ENCODE peak calls at places on chromosomes 1 and 21, in six cellular contexts. One of them, this sample, is unnamed. For H3K36me3 and H3K4me1, the result is how much of the 10 kb centered on the place peaks cover.

GRCh38 chr1:7810395-7810794 is 26.3 kb downstream of the PER3 start:
- DNase-seq in psoas muscle: no peak
- DNase-seq in thyroid gland: no peak
- DNase-seq in HCT116: peak
- DNase-seq in mammary epithelial cell: peak
- DNase-seq in uterus: no peak
- DNase-seq in this sample: no peak

GRCh38 chr1:184622136-184622823 is 132.4 kb downstream of the EDEM3 start:
- DNase-seq in mammary epithelial cell: peak
- DNase-seq in thyroid gland: peak
- DNase-seq in HCT116: no peak
- DNase-seq in psoas muscle: peak
- DNase-seq in uterus: peak
- DNase-seq in this sample: peak

GRCh38 chr1:91092503-91092902 is 70.7 kb upstream of the ZNF644 start:
- DNase-seq in HCT116: no peak
- DNase-seq in thyroid gland: no peak
- DNase-seq in uterus: no peak
- DNase-seq in psoas muscle: no peak
- DNase-seq in mammary epithelial cell: no peak
- DNase-seq in this sample: no peak

GRCh38 chr1:28195780-28196179 is 19.3 kb upstream of the PTAFR start:
- DNase-seq in HCT116: no peak
- DNase-seq in psoas muscle: no peak
- DNase-seq in uterus: no peak
- DNase-seq in mammary epithelial cell: no peak
- DNase-seq in thyroid gland: no peak
- DNase-seq in this sample: no peak

GRCh38 chr1:12339861-12340557 is 110.2 kb downstream of the VPS13D start:
- DNase-seq in HCT116: no peak
- DNase-seq in mammary epithelial cell: no peak
- DNase-seq in uterus: no peak
- DNase-seq in thyroid gland: no peak
- DNase-seq in psoas muscle: no peak
- DNase-seq in this sample: no peak

GRCh38 chr1:179807691-179808485 is 64.8 kb downstream of the FAM163A start:
- DNase-seq in psoas muscle: no peak
- DNase-seq in mammary epithelial cell: peak
- DNase-seq in HCT116: no peak
- DNase-seq in uterus: no peak
- DNase-seq in thyroid gland: no peak
- DNase-seq in this sample: no peak

GRCh38 chr1:115474166-115474565 is 136.1 kb upstream of the NGF start:
- DNase-seq in psoas muscle: no peak
- DNase-seq in uterus: no peak
- DNase-seq in thyroid gland: no peak
- DNase-seq in HCT116: no peak
- DNase-seq in mammary epithelial cell: peak
- DNase-seq in this sample: no peak

GRCh38 chr1:116826818-116827606 is 72.8 kb downstream of the CD2 start:
- DNase-seq in uterus: no peak
- DNase-seq in psoas muscle: no peak
- DNase-seq in mammary epithelial cell: peak
- DNase-seq in HCT116: no peak
- DNase-seq in thyroid gland: no peak
- DNase-seq in this sample: no peak

GRCh38 chr21:46585191-46585953 is 19.5 kb downstream of the S100B start:
- DNase-seq in HCT116: no peak
- DNase-seq in uterus: no peak
- DNase-seq in psoas muscle: no peak
- DNase-seq in thyroid gland: no peak
- DNase-seq in mammary epithelial cell: peak
- DNase-seq in this sample: no peak

GRCh38 chr1:16266411-16267118 is 29.6 kb upstream of the CPLANE2 start:
- DNase-seq in HCT116: no peak
- DNase-seq in mammary epithelial cell: no peak
- DNase-seq in psoas muscle: no peak
- DNase-seq in uterus: no peak
- DNase-seq in thyroid gland: no peak
- DNase-seq in this sample: no peak

GRCh38 chr1:228087771-228088251 is 5.3 kb downstream of the ARF1 start:
- DNase-seq in HCT116: no peak
- DNase-seq in uterus: no peak
- DNase-seq in psoas muscle: peak
- DNase-seq in thyroid gland: no peak
- DNase-seq in mammary epithelial cell: peak
- DNase-seq in this sample: peak

GRCh38 chr1:31677949-31678348 is 25.9 kb downstream of the COL16A1 start:
- DNase-seq in uterus: no peak
- DNase-seq in mammary epithelial cell: no peak
- DNase-seq in psoas muscle: no peak
- DNase-seq in thyroid gland: no peak
- DNase-seq in HCT116: no peak
- DNase-seq in this sample: no peak

GRCh38 chr1:118958937-118959631 is 29.1 kb downstream of the TBX15 start:
- DNase-seq in uterus: no peak
- DNase-seq in thyroid gland: no peak
- DNase-seq in HCT116: no peak
- DNase-seq in mammary epithelial cell: no peak
- DNase-seq in psoas muscle: peak
- DNase-seq in this sample: no peak
- H3K36me3 ChIP-seq in uterus: under half
- H3K36me3 ChIP-seq in thyroid gland: under half
- H3K36me3 ChIP-seq in HCT116: under half
- H3K36me3 ChIP-seq in mammary epithelial cell: under half
- H3K36me3 ChIP-seq in psoas muscle: under half
- H3K36me3 ChIP-seq in this sample: under half

GRCh38 chr1:97999320-97999719 is 78.5 kb upstream of the DPYD start:
- DNase-seq in psoas muscle: no peak
- DNase-seq in thyroid gland: no peak
- DNase-seq in HCT116: no peak
- DNase-seq in mammary epithelial cell: peak
- DNase-seq in uterus: no peak
- DNase-seq in this sample: no peak

GRCh38 chr1:98002288-98002687 is 81.5 kb upstream of the DPYD start:
- DNase-seq in psoas muscle: no peak
- DNase-seq in uterus: no peak
- DNase-seq in mammary epithelial cell: no peak
- DNase-seq in thyroid gland: no peak
- DNase-seq in HCT116: no peak
- DNase-seq in this sample: no peak

GRCh38 chr1:98005326-98006010 is 84.6 kb upstream of the DPYD start:
- DNase-seq in mammary epithelial cell: peak
- DNase-seq in thyroid gland: no peak
- DNase-seq in psoas muscle: no peak
- DNase-seq in uterus: no peak
- DNase-seq in HCT116: no peak
- DNase-seq in this sample: no peak

GRCh38 chr1:98003442-98003841 is 82.6 kb upstream of the DPYD start:
- DNase-seq in uterus: no peak
- DNase-seq in mammary epithelial cell: no peak
- DNase-seq in psoas muscle: no peak
- DNase-seq in HCT116: no peak
- DNase-seq in thyroid gland: no peak
- DNase-seq in this sample: no peak

DNA sequence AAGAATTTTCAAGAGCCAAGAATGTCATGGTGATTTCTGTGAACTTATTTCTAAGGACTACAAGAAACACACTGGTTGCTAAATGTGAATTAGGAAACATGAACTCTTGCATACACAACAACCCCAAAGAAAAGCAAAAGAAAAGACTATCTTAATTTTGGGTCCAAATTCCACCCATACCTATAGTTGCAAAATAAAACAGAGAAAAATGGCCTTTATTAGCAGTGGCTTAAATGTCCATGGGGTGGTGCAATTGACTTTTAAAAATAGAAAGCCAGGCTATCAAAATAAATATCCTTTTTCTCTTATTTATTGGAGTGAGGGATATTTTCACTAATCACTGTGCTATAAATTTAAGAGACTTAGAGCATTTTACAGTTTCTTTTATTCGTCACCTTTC is 80.9 kb upstream of the DPYD start:
- DNase-seq in HCT116: no peak
- DNase-seq in psoas muscle: no peak
- DNase-seq in thyroid gland: no peak
- DNase-seq in mammary epithelial cell: no peak
- DNase-seq in uterus: no peak
- DNase-seq in this sample: no peak
- TF ChIP-seq CTCF in HCT116: peak
- TF ChIP-seq CTCF in psoas muscle: peak
- TF ChIP-seq CTCF in thyroid gland: no peak
- TF ChIP-seq CTCF in mammary epithelial cell: peak
- TF ChIP-seq CTCF in uterus: no peak
- TF ChIP-seq CTCF in this sample: no peak

GRCh38 chr21:41229527-41230248 is 61.7 kb downstream of the BACE2 start:
- DNase-seq in thyroid gland: no peak
- DNase-seq in mammary epithelial cell: no peak
- DNase-seq in HCT116: no peak
- DNase-seq in uterus: no peak
- DNase-seq in psoas muscle: no peak
- DNase-seq in this sample: no peak

GRCh38 chr21:41228006-41228370 is 60.0 kb downstream of the BACE2 start:
- DNase-seq in uterus: no peak
- DNase-seq in HCT116: no peak
- DNase-seq in mammary epithelial cell: no peak
- DNase-seq in thyroid gland: no peak
- DNase-seq in psoas muscle: no peak
- DNase-seq in this sample: no peak

GRCh38 chr21:41227357-41228005 is 59.5 kb downstream of the BACE2 start:
- DNase-seq in HCT116: no peak
- DNase-seq in mammary epithelial cell: no peak
- DNase-seq in psoas muscle: no peak
- DNase-seq in thyroid gland: no peak
- DNase-seq in uterus: no peak
- DNase-seq in this sample: no peak

GRCh38 chr21:41228492-41228891 is 60.5 kb downstream of the BACE2 start:
- DNase-seq in HCT116: no peak
- DNase-seq in uterus: no peak
- DNase-seq in mammary epithelial cell: no peak
- DNase-seq in thyroid gland: no peak
- DNase-seq in psoas muscle: no peak
- DNase-seq in this sample: no peak

GRCh38 chr21:41228958-41229357 is 61.0 kb downstream of the BACE2 start:
- DNase-seq in psoas muscle: no peak
- DNase-seq in uterus: no peak
- DNase-seq in mammary epithelial cell: no peak
- DNase-seq in thyroid gland: no peak
- DNase-seq in HCT116: no peak
- DNase-seq in this sample: no peak
- H3K4me1 ChIP-seq in psoas muscle: under half
- H3K4me1 ChIP-seq in uterus: under half
- H3K4me1 ChIP-seq in mammary epithelial cell: under half
- H3K4me1 ChIP-seq in thyroid gland: under half
- H3K4me1 ChIP-seq in HCT116: under half
- H3K4me1 ChIP-seq in this sample: under half

DNA sequence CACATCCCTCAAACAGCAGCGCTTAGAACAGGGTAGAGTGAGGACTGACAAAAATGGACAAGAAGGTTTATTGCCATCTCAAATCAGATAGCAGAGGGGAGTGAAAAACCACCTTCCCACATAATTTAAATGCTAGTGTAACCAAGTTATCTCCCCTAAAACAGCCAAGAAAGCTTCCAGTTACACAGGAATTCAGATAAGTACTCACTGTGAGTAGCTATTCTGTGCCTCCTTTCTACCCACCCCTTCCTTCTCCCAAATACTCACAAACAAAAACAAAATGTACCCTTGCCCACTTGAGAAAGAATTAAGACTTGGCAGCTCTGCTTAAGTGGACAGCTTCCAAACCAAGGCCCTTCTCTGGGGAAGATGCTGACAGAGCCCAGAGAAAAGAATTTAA is 9.1 kb downstream of the OTUD7B start:
- DNase-seq in HCT116: no peak
- DNase-seq in uterus: no peak
- DNase-seq in psoas muscle: no peak
- DNase-seq in thyroid gland: peak
- DNase-seq in mammary epithelial cell: no peak
- DNase-seq in this sample: no peak
- H3K36me3 ChIP-seq in HCT116: under half
- H3K36me3 ChIP-seq in uterus: under half
- H3K36me3 ChIP-seq in psoas muscle: under half
- H3K36me3 ChIP-seq in thyroid gland: under half
- H3K36me3 ChIP-seq in mammary epithelial cell: under half
- H3K36me3 ChIP-seq in this sample: under half

This sample was measured in heart left ventricle.